ENCODE peak calls at places on chromosome 14, in four cellular contexts. One of them, this sample, is unnamed.
A peak's percentile ranks its signal among the peaks of the same experiment; 100 is the strongest.

GRCh38 chr14:60736494-60736893 is 1.9 kb downstream of the MNAT1 start:
- DNase-seq in stimulated activated CD4-positive, alpha-beta T cell treated with anti-CD3 and anti-CD28 coated beads, Interleukin-2, amount 100 ng/mL, for 48 hours: no peak
- DNase-seq in OCI-M1: no peak
- DNase-seq in left cardiac atrium: no peak
- DNase-seq in this sample: no peak

GRCh38 chr14:76329951-76330350 is 46.0 kb upstream of the ESRRB start:
- DNase-seq in OCI-M1: no peak
- DNase-seq in left cardiac atrium: no peak
- DNase-seq in stimulated activated CD4-positive, alpha-beta T cell treated with anti-CD3 and anti-CD28 coated beads, Interleukin-2, amount 100 ng/mL, for 48 hours: no peak
- DNase-seq in this sample: no peak

GRCh38 chr14:60648169-60648933 is 926 bp downstream of the SIX1 start:
- DNase-seq in left cardiac atrium: no peak
- DNase-seq in stimulated activated CD4-positive, alpha-beta T cell treated with anti-CD3 and anti-CD28 coated beads, Interleukin-2, amount 100 ng/mL, for 48 hours: no peak
- DNase-seq in OCI-M1: no peak
- DNase-seq in this sample: no peak

GRCh38 chr14:54555651-54556050 is 11.3 kb upstream of the SAMD4A start:
- DNase-seq in OCI-M1: no peak
- DNase-seq in stimulated activated CD4-positive, alpha-beta T cell treated with anti-CD3 and anti-CD28 coated beads, Interleukin-2, amount 100 ng/mL, for 48 hours: no peak
- DNase-seq in left cardiac atrium: no peak
- DNase-seq in this sample: no peak

GRCh38 chr14:37903561-37904191 is 304.0 kb upstream of the SSTR1 start:
- DNase-seq in stimulated activated CD4-positive, alpha-beta T cell treated with anti-CD3 and anti-CD28 coated beads, Interleukin-2, amount 100 ng/mL, for 48 hours: peak; percentile 2
- DNase-seq in OCI-M1: peak; percentile 70
- DNase-seq in left cardiac atrium: no peak
- DNase-seq in this sample: no peak

GRCh38 chr14:31270196-31270772 is 62.7 kb upstream of the HECTD1 start:
- DNase-seq in stimulated activated CD4-positive, alpha-beta T cell treated with anti-CD3 and anti-CD28 coated beads, Interleukin-2, amount 100 ng/mL, for 48 hours: peak; percentile 15
- DNase-seq in left cardiac atrium: no peak
- DNase-seq in OCI-M1: peak; percentile 24
- DNase-seq in this sample: no peak

GRCh38 chr14:27739657-27740156 is 1026.9 kb upstream of the FOXG1 start:
- DNase-seq in OCI-M1: no peak
- DNase-seq in left cardiac atrium: no peak
- DNase-seq in stimulated activated CD4-positive, alpha-beta T cell treated with anti-CD3 and anti-CD28 coated beads, Interleukin-2, amount 100 ng/mL, for 48 hours: no peak
- DNase-seq in this sample: no peak

GRCh38 chr14:100907240-100907639 is 3.7 kb upstream of the RTL1 start:
- DNase-seq in OCI-M1: no peak
- DNase-seq in stimulated activated CD4-positive, alpha-beta T cell treated with anti-CD3 and anti-CD28 coated beads, Interleukin-2, amount 100 ng/mL, for 48 hours: no peak
- DNase-seq in left cardiac atrium: no peak
- DNase-seq in this sample: no peak

GRCh38 chr14:37681486-37681885 is 86.1 kb downstream of the TTC6 start:
- DNase-seq in left cardiac atrium: no peak
- DNase-seq in OCI-M1: no peak
- DNase-seq in stimulated activated CD4-positive, alpha-beta T cell treated with anti-CD3 and anti-CD28 coated beads, Interleukin-2, amount 100 ng/mL, for 48 hours: no peak
- DNase-seq in this sample: no peak

GRCh38 chr14:55446833-55447232 is 6.4 kb upstream of the TBPL2 start:
- DNase-seq in OCI-M1: no peak
- DNase-seq in left cardiac atrium: no peak
- DNase-seq in stimulated activated CD4-positive, alpha-beta T cell treated with anti-CD3 and anti-CD28 coated beads, Interleukin-2, amount 100 ng/mL, for 48 hours: no peak
- DNase-seq in this sample: no peak

GRCh38 chr14:91374897-91375747 is 42.5 kb downstream of the CCDC88C start:
- DNase-seq in stimulated activated CD4-positive, alpha-beta T cell treated with anti-CD3 and anti-CD28 coated beads, Interleukin-2, amount 100 ng/mL, for 48 hours: no peak
- DNase-seq in left cardiac atrium: no peak
- DNase-seq in OCI-M1: no peak
- DNase-seq in this sample: no peak

GRCh38 chr14:34437729-34438080 is 24.3 kb downstream of the SPTSSA start:
- DNase-seq in OCI-M1: no peak
- DNase-seq in left cardiac atrium: no peak
- DNase-seq in stimulated activated CD4-positive, alpha-beta T cell treated with anti-CD3 and anti-CD28 coated beads, Interleukin-2, amount 100 ng/mL, for 48 hours: no peak
- DNase-seq in this sample: no peak